ENCODE peak calls at places on chromosomes 13 and 19, in five cellular contexts. One of them, this sample, is unnamed. For H3K9me2, the result is how much of the 10 kb centered on the place peaks cover.

GRCh38 chr19:47483200-47483599 is 819 bp downstream of the KPTN start:
- DNase-seq in GM23248: no peak
- DNase-seq in HCT116: no peak
- DNase-seq in GM23338: no peak
- DNase-seq in PC-3: no peak
- DNase-seq in this sample: no peak

GRCh38 chr19:44499559-44499958 is 763 bp downstream of the ZNF180 start:
- DNase-seq in PC-3: no peak
- DNase-seq in GM23248: no peak
- DNase-seq in GM23338: peak
- DNase-seq in HCT116: no peak
- DNase-seq in this sample: no peak

GRCh38 chr13:74061939-74062595 is 72.1 kb downstream of the KLF12 start:
- DNase-seq in GM23248: peak
- DNase-seq in HCT116: no peak
- DNase-seq in PC-3: no peak
- DNase-seq in GM23338: no peak
- DNase-seq in this sample: no peak

GRCh38 chr19:49854861-49855263 is 3.9 kb downstream of the PTOV1 start:
- DNase-seq in GM23248: no peak
- DNase-seq in PC-3: no peak
- DNase-seq in GM23338: no peak
- DNase-seq in HCT116: no peak
- DNase-seq in this sample: no peak

GRCh38 chr13:39132286-39132685 is 94.0 kb downstream of the NHLRC3 start:
- DNase-seq in GM23338: no peak
- DNase-seq in HCT116: no peak
- DNase-seq in PC-3: peak
- DNase-seq in GM23248: peak
- DNase-seq in this sample: peak

GRCh38 chr19:2813235-2814160 is 6.2 kb upstream of the ZNF554 start:
- DNase-seq in HCT116: no peak
- DNase-seq in GM23338: no peak
- DNase-seq in GM23248: no peak
- DNase-seq in PC-3: no peak
- DNase-seq in this sample: no peak

GRCh38 chr19:13120817-13121216 is 2.8 kb downstream of the NACC1 start:
- DNase-seq in GM23338: no peak
- DNase-seq in PC-3: no peak
- DNase-seq in GM23248: peak
- DNase-seq in HCT116: no peak
- DNase-seq in this sample: no peak

GRCh38 chr13:44048326-44048725 is 168.6 kb downstream of the LACC1 start:
- DNase-seq in GM23338: no peak
- DNase-seq in PC-3: peak
- DNase-seq in HCT116: no peak
- DNase-seq in GM23248: no peak
- DNase-seq in this sample: no peak

GRCh38 chr19:49801966-49802661 is 11.0 kb downstream of the FUZ start:
- DNase-seq in HCT116: no peak
- DNase-seq in GM23248: peak
- DNase-seq in GM23338: peak
- DNase-seq in PC-3: no peak
- DNase-seq in this sample: peak

GRCh38 chr13:74270018-74270417 is 135.8 kb upstream of the KLF12 start:
- DNase-seq in PC-3: peak
- DNase-seq in GM23338: no peak
- DNase-seq in GM23248: peak
- DNase-seq in HCT116: no peak
- DNase-seq in this sample: peak

GRCh38 chr13:51222510-51223283 is 499 bp downstream of the FAM124A start:
- DNase-seq in GM23338: peak
- DNase-seq in GM23248: peak
- DNase-seq in HCT116: no peak
- DNase-seq in PC-3: peak
- DNase-seq in this sample: peak

DNA sequence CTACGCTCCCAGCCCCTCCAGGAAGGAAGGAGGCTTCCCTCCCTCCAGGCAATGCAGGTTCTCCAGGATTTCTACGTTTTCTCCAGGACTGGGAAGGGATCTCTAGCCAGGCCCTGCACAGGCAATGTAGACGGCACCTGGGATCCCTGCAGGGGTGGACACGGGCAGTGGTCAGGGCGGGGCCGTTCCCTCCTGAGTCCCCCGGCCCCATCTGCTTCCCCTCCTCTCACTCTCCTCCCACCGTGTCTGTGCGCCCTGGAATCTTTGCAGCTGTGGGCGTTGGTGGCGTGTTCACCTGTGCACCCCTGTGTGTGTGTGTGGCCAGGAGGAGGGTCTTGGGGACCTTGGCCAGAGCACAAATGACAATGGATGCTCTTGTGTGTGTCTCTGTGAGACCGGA is 10.0 kb downstream of the NRTN start:
- DNase-seq in HCT116: no peak
- DNase-seq in GM23248: no peak
- DNase-seq in PC-3: no peak
- DNase-seq in GM23338: no peak
- DNase-seq in this sample: no peak
- H3K27ac ChIP-seq in HCT116: no peak
- H3K27ac ChIP-seq in GM23248: no peak
- H3K27ac ChIP-seq in PC-3: no peak
- H3K27ac ChIP-seq in GM23338: no peak
- H3K27ac ChIP-seq in this sample: no peak

GRCh38 chr13:46582190-46582589 is 29.2 kb downstream of the LRCH1 start:
- DNase-seq in PC-3: no peak
- DNase-seq in GM23338: no peak
- DNase-seq in GM23248: no peak
- DNase-seq in HCT116: no peak
- DNase-seq in this sample: no peak

GRCh38 chr13:46575843-46576242 is 22.9 kb downstream of the LRCH1 start:
- DNase-seq in GM23248: peak
- DNase-seq in PC-3: peak
- DNase-seq in GM23338: no peak
- DNase-seq in HCT116: no peak
- DNase-seq in this sample: no peak

GRCh38 chr13:46577656-46578589 is 25.0 kb downstream of the LRCH1 start:
- DNase-seq in PC-3: no peak
- DNase-seq in HCT116: no peak
- DNase-seq in GM23248: peak
- DNase-seq in GM23338: no peak
- DNase-seq in this sample: peak

GRCh38 chr13:46578590-46578975 is 25.6 kb downstream of the LRCH1 start:
- DNase-seq in HCT116: no peak
- DNase-seq in GM23248: no peak
- DNase-seq in PC-3: no peak
- DNase-seq in GM23338: no peak
- DNase-seq in this sample: no peak

GRCh38 chr13:46580362-46580839 is 27.4 kb downstream of the LRCH1 start:
- DNase-seq in GM23338: no peak
- DNase-seq in PC-3: no peak
- DNase-seq in HCT116: no peak
- DNase-seq in GM23248: no peak
- DNase-seq in this sample: no peak
- TF ChIP-seq EZH2 in GM23338: no peak
- TF ChIP-seq EZH2 in PC-3: no peak
- TF ChIP-seq EZH2 in HCT116: no peak
- TF ChIP-seq EZH2 in GM23248: no peak
- TF ChIP-seq EZH2 in this sample: no peak

DNA sequence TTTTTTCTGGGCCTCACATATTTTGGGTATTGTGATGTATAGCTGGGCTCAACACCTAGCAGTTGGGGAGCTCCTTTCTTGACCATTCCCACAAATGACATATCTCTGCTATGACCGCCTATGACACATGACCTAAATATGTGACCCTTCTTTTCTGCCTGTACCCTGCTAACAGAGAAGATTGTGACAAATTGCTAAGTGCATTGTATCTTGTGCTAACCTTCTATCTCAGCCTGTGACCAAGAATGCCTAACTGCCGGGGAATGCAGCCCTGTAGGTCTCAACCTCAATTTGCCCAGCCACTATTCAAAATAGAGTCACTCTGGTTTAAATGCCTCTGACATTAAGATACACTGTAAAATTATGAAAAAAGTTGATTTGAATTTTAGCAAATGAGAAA is 6.8 kb upstream of the ZNF429 start:
- DNase-seq in HCT116: no peak
- DNase-seq in GM23248: no peak
- DNase-seq in PC-3: no peak
- DNase-seq in GM23338: no peak
- DNase-seq in this sample: no peak
- H3K9me2 ChIP-seq in HCT116: under half
- H3K9me2 ChIP-seq in GM23248: under half
- H3K9me2 ChIP-seq in PC-3: under half
- H3K9me2 ChIP-seq in GM23338: under half
- H3K9me2 ChIP-seq in this sample: under half

GRCh38 chr19:36409841-36410240 is 8.6 kb downstream of the ZFP82 start:
- DNase-seq in HCT116: no peak
- DNase-seq in PC-3: no peak
- DNase-seq in GM23338: no peak
- DNase-seq in GM23248: no peak
- DNase-seq in this sample: peak
- H3K27ac ChIP-seq in HCT116: no peak
- H3K27ac ChIP-seq in PC-3: no peak
- H3K27ac ChIP-seq in GM23338: no peak
- H3K27ac ChIP-seq in GM23248: no peak
- H3K27ac ChIP-seq in this sample: no peak